ENCODE peak calls at places on chromosomes 11 and 22, in five cellular contexts. I is HT1080; T is T-helper 1 cell; R is cardiac muscle cell; L is activated CD4-positive, alpha-beta T cell treated with anti-CD3 and anti-CD28 coated beads for 4 hours. C is an unnamed sample.

GRCh38 chr11:82995754-82996398 is 75.8 kb downstream of the RAB30 start:
- DNase-seq in I (peak; percentile 57), T (no peak), R (no peak), L (no peak), C (peak; percentile 35)

GRCh38 chr11:117874253-117874909 is 2.1 kb downstream of the FXYD6 start:
- DNase-seq in I (no peak), T (no peak), R (no peak), L (no peak), C (no peak)

GRCh38 chr11:45743556-45744468 is 61.1 kb upstream of the SLC35C1 start:
- DNase-seq in I (no peak), T (no peak), R (no peak), L (no peak), C (no peak)

GRCh38 chr11:65528819-65529350 is 4.0 kb downstream of the SCYL1 start:
- DNase-seq in I (no peak), T (no peak), R (no peak), L (no peak), C (no peak)

GRCh38 chr11:65789230-65790103 is 2.6 kb downstream of the OVOL1 start:
- DNase-seq in I (no peak), T (no peak), R (no peak), L (no peak), C (no peak)

GRCh38 chr11:89487016-89487415 is 4.2 kb downstream of the NOX4 start:
- DNase-seq in I (peak; percentile 22), T (no peak), R (no peak), L (no peak), C (no peak)

GRCh38 chr22:35306350-35306967 is 6.8 kb downstream of the TOM1 start:
- DNase-seq in I (no peak), T (no peak), R (peak; percentile 32), L (no peak), C (no peak)

GRCh38 chr11:130448416-130449068 is at the start of gene ADAMTS15:
- DNase-seq in I (peak; percentile 23), T (no peak), R (peak; percentile 97), L (no peak), C (no peak)

GRCh38 chr11:106728861-106729260 is 289.4 kb downstream of the GUCY1A2 start:
- DNase-seq in I (no peak), T (no peak), R (no peak), L (no peak), C (no peak)

GRCh38 chr22:40679249-40679963 is at the start of gene MCHR1:
- DNase-seq in I (no peak), T (no peak), R (no peak), L (no peak), C (no peak)

GRCh38 chr11:43709689-43710088 is 29.2 kb downstream of the HSD17B12 start:
- DNase-seq in I (no peak), T (no peak), R (no peak), L (no peak), C (no peak)

GRCh38 chr11:17014774-17015638 is 792 bp upstream of the PLEKHA7 start:
- DNase-seq in I (peak; percentile 42), T (no peak), R (peak; percentile 56), L (peak; percentile 16), C (no peak)

GRCh38 chr22:19343470-19343869 is 52.0 kb upstream of the CLTCL1 start:
- DNase-seq in I (no peak), T (no peak), R (no peak), L (no peak), C (no peak)

GRCh38 chr11:2847511-2847910 is 38.1 kb downstream of the CDKN1C start:
- DNase-seq in I (no peak), T (no peak), R (no peak), L (no peak), C (no peak)

GRCh38 chr11:80155412-80156017 is 714.7 kb upstream of the TENM4 start:
- DNase-seq in I (peak; percentile 49), T (no peak), R (peak; percentile 45), L (no peak), C (no peak)

GRCh38 chr11:119828011-119828410 is 99.0 kb upstream of the NECTIN1 start:
- DNase-seq in I (no peak), T (no peak), R (no peak), L (no peak), C (no peak)

GRCh38 chr11:1150769-1151365 is 6.9 kb upstream of the MUC5AC start:
- DNase-seq in I (no peak), T (no peak), R (no peak), L (no peak), C (no peak)

GRCh38 chr11:120334894-120335462 is 1.2 kb upstream of the ARHGEF12 start:
- DNase-seq in I (peak; percentile 72), T (no peak), R (peak; percentile 69), L (peak; percentile 44), C (peak; percentile 85)

GRCh38 chr22:19720150-19720827 is 3.0 kb upstream of the GP1BB start:
- DNase-seq in I (no peak), T (no peak), R (no peak), L (no peak), C (no peak)

GRCh38 chr11:12789054-12789453 is 114.8 kb downstream of the TEAD1 start:
- DNase-seq in I (no peak), T (no peak), R (no peak), L (no peak), C (no peak)

GRCh38 chr11:95699631-95700470 is 89.7 kb downstream of the FAM76B start:
- DNase-seq in I (peak; percentile 3), T (no peak), R (no peak), L (no peak), C (no peak)

GRCh38 chr11:79013509-79013908 is 427.3 kb downstream of the TENM4 start:
- DNase-seq in I (peak; percentile 66), T (no peak), R (no peak), L (no peak), C (no peak)

GRCh38 chr11:1450958-1451710 is 35.4 kb downstream of the MOB2 start:
- DNase-seq in I (no peak), T (no peak), R (peak; percentile 54), L (no peak), C (no peak)

GRCh38 chr11:86182976-86183584 is 61.5 kb upstream of the EED start:
- DNase-seq in I (peak; percentile 77), T (no peak), R (no peak), L (peak; percentile 39), C (no peak)

GRCh38 chr11:65499713-65500261 is 942 bp downstream of the MALAT1 start:
- DNase-seq in I (no peak), T (no peak), R (no peak), L (no peak), C (no peak)

GRCh38 chr11:36455658-36456111 is 54.4 kb downstream of the TRAF6 start:
- DNase-seq in I (peak; percentile 99), T (no peak), R (peak; percentile 18), L (no peak), C (peak; percentile 88)

GRCh38 chr11:108713076-108713790 is 48.4 kb downstream of the DDX10 start:
- DNase-seq in I (peak; percentile 50), T (no peak), R (no peak), L (no peak), C (no peak)

GRCh38 chr11:94132152-94132558 is 3.5 kb downstream of the PANX1 start:
- DNase-seq in I (peak; percentile 62), T (no peak), R (no peak), L (no peak), C (peak; percentile 67)

GRCh38 chr22:39630721-39631120 is 60.2 kb downstream of the CACNA1I start:
- DNase-seq in I (no peak), T (no peak), R (no peak), L (no peak), C (no peak)

GRCh38 chr22:32622004-32622761 is 147.6 kb downstream of the FBXO7 start:
- DNase-seq in I (no peak), T (no peak), R (peak; percentile 91), L (no peak), C (peak; percentile 71)

GRCh38 chr11:94926698-94927237 is 46.6 kb downstream of the CWC15 start:
- DNase-seq in I (peak; percentile 76), T (no peak), R (peak; percentile 23), L (no peak), C (peak; percentile 92)

GRCh38 chr22:24230911-24231656 is 13.8 kb downstream of the GGT5 start:
- DNase-seq in I (no peak), T (peak; percentile 26), R (peak; percentile 36), L (peak; percentile 59), C (no peak)

GRCh38 chr22:23251445-23252093 is 71.3 kb downstream of the BCR start:
- DNase-seq in I (peak; percentile 51), T (no peak), R (no peak), L (peak; percentile 25), C (peak; percentile 45)

GRCh38 chr11:107898270-107898669 is 30.0 kb upstream of the RAB39A start:
- DNase-seq in I (peak; percentile 44), T (no peak), R (peak; percentile 10), L (no peak), C (peak; percentile 26)

GRCh38 chr22:38925571-38926041 is 31.8 kb upstream of the APOBEC3A start:
- DNase-seq in I (peak; percentile 35), T (no peak), R (no peak), L (no peak), C (no peak)

GRCh38 chr11:80028998-80029397 is 588.2 kb upstream of the TENM4 start:
- DNase-seq in I (no peak), T (no peak), R (no peak), L (no peak), C (no peak)

GRCh38 chr22:23305321-23305910 is 125.1 kb downstream of the BCR start:
- DNase-seq in I (peak; percentile 94), T (no peak), R (no peak), L (no peak), C (no peak)

C was measured in HFF-Myc.